ENCODE peak calls at places on chromosomes 13 and 19, in ten cellular contexts. D is OCI-LY7; N is activated T-helper 9 cell treated with anti-CD3 and anti-CD28 coated beads, Interleukin-2, amount 50 U/mL, for 16 hours; G is retina; P is heart left ventricle; Y is Peyer's patch; Q is breast epithelium; U is Caco-2; O is Right ventricle myocardium superior; E is endothelial cell. X is an unnamed sample.
A peak's percentile ranks its signal among the peaks of the same experiment; 100 is the strongest.

GRCh38 chr13:29893438-29893837 is 43.0 kb upstream of the UBL3 start:
- DNase-seq in E (no peak), P (no peak), D (no peak), Y (no peak), G (no peak), Q (no peak), O (no peak), U (no peak), N (no peak), X (no peak)

GRCh38 chr13:78608705-78609463 is 5.5 kb upstream of the POU4F1 start:
- DNase-seq in D (no peak), O (no peak), Y (no peak), P (no peak), Q (no peak), G (peak; percentile 80), U (no peak), E (no peak), N (no peak), X (no peak)

GRCh38 chr13:112079696-112080095 is 12.7 kb downstream of the SOX1 start:
- DNase-seq in G (no peak), O (no peak), U (no peak), N (no peak), P (no peak), D (no peak), Y (no peak), E (no peak), Q (no peak), X (no peak)

GRCh38 chr13:32902898-32903297 is 113.3 kb upstream of the KL start:
- DNase-seq in Q (peak; percentile 24), P (peak; percentile 81), U (peak; percentile 41), O (peak; percentile 92), E (no peak), N (no peak), D (no peak), G (no peak), Y (peak; percentile 57), X (no peak)

GRCh38 chr13:110108348-110109139 is 198.4 kb downstream of the COL4A1 start:
- DNase-seq in E (peak; percentile 77), U (peak; percentile 82), O (peak; percentile 90), P (peak; percentile 78), N (no peak), Y (peak; percentile 56), D (no peak), G (peak; percentile 72), Q (peak; percentile 74), X (no peak)

GRCh38 chr13:45325806-45326205 is 15.2 kb downstream of the TPT1 start:
- DNase-seq in D (no peak), O (peak; percentile 75), U (no peak), P (peak; percentile 72), Q (no peak), N (no peak), G (no peak), E (no peak), Y (no peak), X (no peak)

GRCh38 chr13:30047154-30047874 is 196.9 kb upstream of the UBL3 start:
- DNase-seq in G (no peak), Y (no peak), U (no peak), O (no peak), N (no peak), E (no peak), P (no peak), D (no peak), Q (no peak), X (no peak)

GRCh38 chr19:12247644-12248222 is 47.0 kb downstream of the ZNF44 start:
- DNase-seq in N (no peak), G (no peak), E (no peak), O (no peak), D (no peak), U (no peak), Q (no peak), Y (no peak), P (no peak), X (no peak)

GRCh38 chr13:78786399-78786879 is 127.5 kb upstream of the OBI1 start:
- DNase-seq in N (no peak), U (no peak), P (no peak), D (no peak), E (no peak), G (no peak), O (no peak), Q (no peak), Y (no peak), X (no peak)

GRCh38 chr13:102693250-102693649 is 1.6 kb downstream of the METTL21C start:
- DNase-seq in P (no peak), Y (no peak), U (no peak), G (no peak), N (no peak), O (no peak), E (no peak), D (no peak), Q (no peak), X (no peak)

GRCh38 chr13:95301135-95301946 is at the start of gene ABCC4:
- DNase-seq in E (peak; percentile 63), P (peak; percentile 69), N (peak; percentile 49), G (peak; percentile 88), Q (no peak), U (peak; percentile 84), D (peak; percentile 72), O (peak; percentile 78), Y (peak; percentile 75), X (no peak)

GRCh38 chr19:55580628-55581144 is at the start of gene ZNF579:
- DNase-seq in D (peak; percentile 89), N (peak; percentile 65), Q (peak; percentile 78), E (peak; percentile 83), Y (peak; percentile 88), P (peak; percentile 90), G (peak; percentile 87), U (peak; percentile 93), O (peak; percentile 92), X (peak; percentile 59)

GRCh38 chr13:72205773-72206172 is 338.8 kb upstream of the DACH1 start:
- DNase-seq in E (no peak), Y (no peak), D (no peak), N (no peak), O (no peak), Q (no peak), U (no peak), G (no peak), P (no peak), X (no peak)

GRCh38 chr13:66994097-66994496 is 236.0 kb downstream of the PCDH9 start:
- DNase-seq in Q (peak; percentile 64), G (peak; percentile 65), N (no peak), U (peak; percentile 36), Y (peak; percentile 54), P (peak; percentile 65), D (peak; percentile 90), E (peak; percentile 85), O (peak; percentile 62), X (peak; percentile 8)

GRCh38 chr13:48906200-48906599 is 69.5 kb upstream of the FNDC3A start:
- DNase-seq in D (no peak), P (no peak), G (no peak), N (no peak), U (no peak), O (no peak), Y (no peak), Q (no peak), E (no peak), X (no peak)

GRCh38 chr19:49987159-49987698 is 26.3 kb upstream of the SIGLEC11 start:
- DNase-seq in O (peak; percentile 89), N (peak; percentile 47), E (peak; percentile 93), Y (peak; percentile 88), P (peak; percentile 89), U (peak; percentile 92), D (peak; percentile 90), G (peak; percentile 88), Q (peak; percentile 68), X (no peak)

GRCh38 chr19:28374971-28375370 is 838.0 kb downstream of the UQCRFS1 start:
- DNase-seq in D (no peak), P (no peak), Y (no peak), N (no peak), E (no peak), Q (no peak), U (no peak), O (no peak), G (no peak), X (no peak)

GRCh38 chr19:29603308-29603707 is 2.8 kb upstream of the POP4 start:
- DNase-seq in N (no peak), P (no peak), O (no peak), D (no peak), G (no peak), Y (no peak), E (no peak), Q (no peak), U (no peak), X (no peak)

GRCh38 chr19:8618751-8619150 is 8.2 kb upstream of the ADAMTS10 start:
- DNase-seq in E (no peak), D (no peak), Q (no peak), Y (no peak), O (no peak), U (no peak), G (no peak), N (no peak), P (no peak), X (no peak)

GRCh38 chr13:99859178-99860177 is 112.1 kb downstream of the ZIC5 start:
- DNase-seq in Q (no peak), O (no peak), N (peak; percentile 50), G (no peak), P (no peak), D (no peak), U (no peak), E (no peak), Y (no peak), X (peak; percentile 0)

GRCh38 chr19:53517114-53517741 is 20.7 kb upstream of the ZNF331 start:
- DNase-seq in O (no peak), P (no peak), Y (no peak), D (no peak), Q (no peak), G (no peak), E (no peak), U (no peak), N (no peak), X (no peak)